ENCODE peak calls at places on chromosome 20, in five cellular contexts. One of them, this sample, is unnamed.

GRCh38 chr20:50381771-50382593 is 128.2 kb upstream of the PTPN1 start:
- DNase-seq in adrenal gland: no peak
- DNase-seq in heart right ventricle: no peak
- DNase-seq in left ventricle myocardium superior: no peak
- DNase-seq in ascending aorta: no peak
- DNase-seq in this sample: no peak

GRCh38 chr20:8156603-8157079 is 24.6 kb downstream of the PLCB1 start:
- DNase-seq in adrenal gland: peak
- DNase-seq in left ventricle myocardium superior: no peak
- DNase-seq in heart right ventricle: no peak
- DNase-seq in ascending aorta: no peak
- DNase-seq in this sample: no peak

GRCh38 chr20:11792229-11792953 is 125.3 kb upstream of the BTBD3 start:
- DNase-seq in heart right ventricle: no peak
- DNase-seq in left ventricle myocardium superior: no peak
- DNase-seq in ascending aorta: no peak
- DNase-seq in adrenal gland: no peak
- DNase-seq in this sample: no peak

GRCh38 chr20:25057234-25058050 is 497 bp downstream of the ACSS1 start:
- DNase-seq in heart right ventricle: peak
- DNase-seq in adrenal gland: peak
- DNase-seq in ascending aorta: peak
- DNase-seq in left ventricle myocardium superior: peak
- DNase-seq in this sample: peak

GRCh38 chr20:17622086-17622850 is 52.4 kb downstream of the DSTN start:
- DNase-seq in ascending aorta: peak
- DNase-seq in heart right ventricle: no peak
- DNase-seq in adrenal gland: peak
- DNase-seq in left ventricle myocardium superior: peak
- DNase-seq in this sample: no peak

GRCh38 chr20:3068986-3069900 is 2.2 kb upstream of the OXT start:
- DNase-seq in ascending aorta: no peak
- DNase-seq in heart right ventricle: no peak
- DNase-seq in left ventricle myocardium superior: no peak
- DNase-seq in adrenal gland: peak
- DNase-seq in this sample: no peak

GRCh38 chr20:36572701-36573102 is 695 bp upstream of the TGIF2 start:
- DNase-seq in adrenal gland: peak
- DNase-seq in heart right ventricle: no peak
- DNase-seq in ascending aorta: peak
- DNase-seq in left ventricle myocardium superior: peak
- DNase-seq in this sample: no peak

GRCh38 chr20:54037525-54037924 is 32.9 kb downstream of the BCAS1 start:
- DNase-seq in heart right ventricle: no peak
- DNase-seq in left ventricle myocardium superior: no peak
- DNase-seq in adrenal gland: no peak
- DNase-seq in ascending aorta: no peak
- DNase-seq in this sample: no peak

GRCh38 chr20:50523552-50524167 is 13.5 kb downstream of the PTPN1 start:
- DNase-seq in left ventricle myocardium superior: no peak
- DNase-seq in adrenal gland: no peak
- DNase-seq in heart right ventricle: no peak
- DNase-seq in ascending aorta: no peak
- DNase-seq in this sample: no peak

GRCh38 chr20:47857142-47857993 is 72.1 kb upstream of the SULF2 start:
- DNase-seq in ascending aorta: peak
- DNase-seq in adrenal gland: no peak
- DNase-seq in heart right ventricle: peak
- DNase-seq in left ventricle myocardium superior: no peak
- DNase-seq in this sample: peak

GRCh38 chr20:50672400-50673145 is 18.8 kb downstream of the RIPOR3 start:
- DNase-seq in heart right ventricle: no peak
- DNase-seq in left ventricle myocardium superior: no peak
- DNase-seq in ascending aorta: no peak
- DNase-seq in adrenal gland: no peak
- DNase-seq in this sample: no peak

GRCh38 chr20:7926767-7927166 is 13.5 kb downstream of the HAO1 start:
- DNase-seq in ascending aorta: no peak
- DNase-seq in left ventricle myocardium superior: no peak
- DNase-seq in adrenal gland: no peak
- DNase-seq in heart right ventricle: no peak
- DNase-seq in this sample: peak

GRCh38 chr20:51731771-51732453 is 36.3 kb downstream of the ATP9A start:
- DNase-seq in adrenal gland: no peak
- DNase-seq in ascending aorta: no peak
- DNase-seq in left ventricle myocardium superior: no peak
- DNase-seq in heart right ventricle: peak
- DNase-seq in this sample: no peak

GRCh38 chr20:47117789-47118188 is 223.1 kb downstream of the EYA2 start:
- DNase-seq in left ventricle myocardium superior: no peak
- DNase-seq in adrenal gland: no peak
- DNase-seq in ascending aorta: no peak
- DNase-seq in heart right ventricle: no peak
- DNase-seq in this sample: no peak

GRCh38 chr20:20837574-20838021 is 125.2 kb upstream of the RALGAPA2 start:
- DNase-seq in heart right ventricle: peak
- DNase-seq in left ventricle myocardium superior: peak
- DNase-seq in adrenal gland: peak
- DNase-seq in ascending aorta: peak
- DNase-seq in this sample: peak

GRCh38 chr20:4256886-4257285 is 241.5 kb upstream of the RNF24 start:
- DNase-seq in adrenal gland: no peak
- DNase-seq in ascending aorta: no peak
- DNase-seq in heart right ventricle: peak
- DNase-seq in left ventricle myocardium superior: no peak
- DNase-seq in this sample: no peak

GRCh38 chr20:574297-574942 is 30.8 kb upstream of the CSNK2A1 start:
- DNase-seq in adrenal gland: no peak
- DNase-seq in heart right ventricle: peak
- DNase-seq in ascending aorta: no peak
- DNase-seq in left ventricle myocardium superior: peak
- DNase-seq in this sample: peak

GRCh38 chr20:6299451-6299850 is 176.6 kb upstream of the FERMT1 start:
- DNase-seq in adrenal gland: no peak
- DNase-seq in left ventricle myocardium superior: no peak
- DNase-seq in ascending aorta: no peak
- DNase-seq in heart right ventricle: no peak
- DNase-seq in this sample: no peak